ENCODE peak calls at places on chromosomes 5 and 9, in six cellular contexts. D is HCT116, O is HepG2, G is K562, H is GM12878, L is upper lobe of left lung. E is an unnamed sample.

GRCh38 chr5:95863383-95863757 is 40.8 kb upstream of the GLRX start:
- ATAC-seq in D (no peak), O (no peak), G (no peak), H (peak), L (peak), E (peak)

GRCh38 chr5:140249536-140249935 is 53.4 kb downstream of the PFDN1 start:
- ATAC-seq in D (no peak), O (no peak), G (no peak), H (peak), L (no peak), E (no peak)

GRCh38 chr9:73643379-73644013 is 491.8 kb downstream of the ANXA1 start:
- ATAC-seq in D (no peak), O (no peak), G (no peak), H (no peak), L (no peak), E (no peak)

GRCh38 chr9:37745970-37746369 is 7.6 kb upstream of the TRMT10B start:
- ATAC-seq in D (no peak), O (peak), G (no peak), H (no peak), L (no peak), E (no peak)

GRCh38 chr5:10538103-10538788 is 25.6 kb upstream of the ANKRD33B start:
- ATAC-seq in D (no peak), O (no peak), G (peak), H (peak), L (peak), E (no peak)

GRCh38 chr5:154794525-154795234 is 39.5 kb downstream of the LARP1 start:
- ATAC-seq in D (no peak), O (no peak), G (no peak), H (no peak), L (no peak), E (no peak)

GRCh38 chr5:72377920-72378635 is 57.9 kb downstream of the PTCD2 start:
- ATAC-seq in D (no peak), O (no peak), G (no peak), H (no peak), L (peak), E (peak)

GRCh38 chr9:97638666-97639065 is 5.0 kb downstream of the NCBP1 start:
- ATAC-seq in D (peak), O (peak), G (peak), H (peak), L (no peak), E (no peak)

GRCh38 chr5:38193015-38193581 is 65.3 kb upstream of the EGFLAM start:
- ATAC-seq in D (peak), O (peak), G (peak), H (peak), L (peak), E (peak)

GRCh38 chr5:73495772-73496346 is 2.4 kb upstream of the BTF3 start:
- ATAC-seq in D (no peak), O (no peak), G (no peak), H (no peak), L (no peak), E (no peak)

GRCh38 chr9:129487307-129487657 is 133.6 kb downstream of the C9orf50 start:
- ATAC-seq in D (no peak), O (no peak), G (no peak), H (no peak), L (no peak), E (no peak)

GRCh38 chr9:129489838-129490582 is 130.9 kb downstream of the C9orf50 start:
- ATAC-seq in D (no peak), O (no peak), G (peak), H (no peak), L (no peak), E (no peak)

GRCh38 chr9:129486496-129487306 is 134.2 kb downstream of the C9orf50 start:
- ATAC-seq in D (no peak), O (peak), G (no peak), H (no peak), L (peak), E (peak)

GRCh38 chr9:129485140-129485758 is 135.7 kb downstream of the C9orf50 start:
- ATAC-seq in D (no peak), O (no peak), G (no peak), H (no peak), L (no peak), E (no peak)

GRCh38 chr9:129487658-129488483 is 133.0 kb downstream of the C9orf50 start:
- ATAC-seq in D (peak), O (peak), G (peak), H (peak), L (no peak), E (no peak)
- TF ChIP-seq POLR2AphosphoS5 in D (no peak), O (no peak), G (no peak), H (no peak), L (no peak), E (no peak)

DNA sequence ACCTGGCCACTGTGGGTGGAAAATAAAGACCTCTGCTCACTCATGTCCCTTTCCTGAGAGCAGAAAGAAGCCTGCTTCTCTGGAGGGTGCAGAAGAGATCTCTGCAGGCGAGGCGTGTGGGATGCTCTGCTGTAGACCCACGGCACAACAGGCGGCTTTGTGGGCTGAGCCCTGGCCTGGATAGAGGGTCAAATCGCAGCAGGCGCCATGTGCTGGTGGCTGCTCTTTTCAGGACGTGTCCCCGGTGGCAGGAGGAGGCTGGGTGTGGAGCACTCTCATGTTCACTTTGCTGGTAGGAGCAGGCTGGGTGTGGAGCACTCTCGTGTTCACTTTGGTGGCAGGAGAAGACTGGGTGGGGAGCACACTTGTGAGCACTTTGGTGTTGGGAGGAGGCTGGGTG is 35.1 kb downstream of the IRX4 start:
- ATAC-seq in D (no peak), O (no peak), G (no peak), H (no peak), L (no peak), E (no peak)
- TF ChIP-seq POLR2A in D (no peak), O (no peak), G (no peak), H (no peak), L (no peak), E (no peak)

GRCh38 chr9:111348821-111349271 is 18.8 kb upstream of the OR2K2 start:
- ATAC-seq in D (no peak), O (peak), G (no peak), H (no peak), L (no peak), E (no peak)
- TF ChIP-seq POLR2AphosphoS5 in D (no peak), O (no peak), G (no peak), H (no peak), L (no peak), E (no peak)

DNA sequence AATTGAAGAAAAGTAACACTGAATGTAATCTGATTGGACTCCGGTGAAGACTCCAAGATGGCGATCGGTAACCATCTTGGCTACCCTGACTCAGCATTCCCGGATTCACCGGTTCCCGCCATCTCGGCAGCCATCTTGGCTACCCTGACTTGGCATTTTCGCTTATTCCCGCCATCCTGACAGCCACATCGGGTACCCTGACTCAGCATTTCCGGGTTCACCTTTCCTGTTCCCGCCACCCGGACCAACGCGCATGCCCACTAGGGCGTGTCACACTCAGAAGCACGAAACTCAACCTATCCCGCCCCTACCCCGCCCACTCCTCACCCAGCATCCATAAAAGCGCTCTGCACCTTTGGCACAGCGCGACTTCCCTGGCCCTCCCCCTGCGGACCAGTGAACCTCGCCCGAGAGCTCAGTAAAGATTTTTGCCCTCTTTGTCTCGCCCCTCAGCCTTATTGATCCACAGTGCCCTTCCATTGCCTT is 17.2 kb downstream of the SPTLC1 start:
- ATAC-seq in D (peak), O (no peak), G (no peak), H (peak), L (peak), E (peak)
- TF ChIP-seq POLR2A in D (peak), O (no peak), G (no peak), H (no peak), L (no peak), E (no peak)

DNA sequence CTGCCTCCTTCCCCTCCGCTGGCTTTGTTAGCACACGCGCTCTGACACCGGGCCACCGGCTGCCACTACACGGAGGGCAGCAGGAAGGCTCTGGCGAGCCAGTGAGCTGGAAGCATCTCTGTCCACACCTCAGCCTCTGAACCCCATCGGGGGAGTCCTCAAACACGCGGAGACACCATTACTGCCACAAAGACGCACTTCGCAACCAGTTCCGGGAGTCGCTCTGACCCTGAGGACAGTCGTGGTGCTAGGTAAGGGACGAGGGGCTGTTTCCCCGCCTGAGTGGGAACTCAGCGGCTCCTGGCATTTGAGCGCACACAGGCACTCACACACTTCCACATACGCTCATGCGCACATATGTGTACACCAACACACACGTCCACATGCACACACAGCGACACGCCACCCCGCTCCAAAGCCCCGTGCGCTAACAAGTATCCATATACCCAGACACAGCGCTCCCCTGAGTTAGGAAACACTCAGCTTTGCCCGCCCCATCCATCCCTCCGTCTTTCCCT is 159.9 kb downstream of the C9orf152 start:
- ATAC-seq in D (peak), O (no peak), G (peak), H (peak), L (peak), E (peak)
- TF ChIP-seq POLR2AphosphoS5 in D (no peak), O (no peak), G (no peak), H (peak), L (no peak), E (no peak)

GRCh38 chr9:114849450-114849849 is 43.6 kb upstream of the TNFSF15 start:
- ATAC-seq in D (no peak), O (no peak), G (no peak), H (no peak), L (no peak), E (no peak)
- TF ChIP-seq POLR2A in D (no peak), O (no peak), G (no peak), H (no peak), L (no peak), E (no peak)